ENCODE peak calls at places on chromosome 11, in six cellular contexts. L is A549, T is GM12878, M is endothelial cell of umbilical vein, H is K562, B is HepG2. S is an unnamed sample.

GRCh38 chr11:117826832-117827231 is 2.3 kb upstream of the FXYD2 start:
- DNase-seq in T (no peak), B (no peak), M (no peak), H (no peak), L (no peak), S (no peak)

GRCh38 chr11:1233351-1234053 is 10.6 kb downstream of the MUC5B start:
- DNase-seq in T (no peak), H (no peak), L (no peak), B (no peak), M (no peak), S (no peak)

GRCh38 chr11:73729594-73730206 is 31.2 kb downstream of the RAB6A start:
- DNase-seq in T (no peak), L (peak), M (no peak), B (peak), H (peak), S (peak)

GRCh38 chr11:26109658-26110393 is 222.1 kb upstream of the ANO3 start:
- DNase-seq in L (no peak), T (no peak), B (no peak), H (no peak), M (no peak), S (no peak)

GRCh38 chr11:132347156-132348090 is 977.0 kb downstream of the NTM start:
- DNase-seq in B (no peak), H (no peak), L (no peak), M (no peak), T (no peak), S (no peak)

GRCh38 chr11:108929241-108929640 is 264.4 kb downstream of the DDX10 start:
- DNase-seq in L (peak), H (no peak), B (peak), M (peak), T (no peak), S (no peak)

GRCh38 chr11:12474871-12475270 is 97.5 kb downstream of the PARVA start:
- DNase-seq in M (no peak), T (no peak), L (no peak), H (peak), B (no peak), S (no peak)

GRCh38 chr11:12623869-12624268 is 50.4 kb upstream of the TEAD1 start:
- DNase-seq in M (no peak), H (no peak), T (no peak), L (no peak), B (no peak), S (no peak)

GRCh38 chr11:9601041-9601875 is 27.8 kb downstream of the WEE1 start:
- DNase-seq in L (no peak), B (no peak), T (peak), M (no peak), H (no peak), S (peak)

GRCh38 chr11:130145975-130146776 is 13.4 kb upstream of the ST14 start:
- DNase-seq in M (peak), B (peak), T (no peak), H (no peak), L (peak), S (no peak)

GRCh38 chr11:30758946-30759501 is 172.9 kb upstream of the MPPED2 start:
- DNase-seq in L (no peak), H (no peak), T (no peak), M (peak), B (no peak), S (no peak)

GRCh38 chr11:86803136-86803535 is 2.8 kb downstream of the PRSS23 start:
- DNase-seq in B (no peak), H (no peak), M (no peak), L (no peak), T (no peak), S (no peak)

GRCh38 chr11:85960678-85961077 is 105.5 kb downstream of the CCDC83 start:
- DNase-seq in T (no peak), B (no peak), M (no peak), H (no peak), L (no peak), S (no peak)

GRCh38 chr11:11842426-11843008 is 745 bp downstream of the USP47 start:
- DNase-seq in L (peak), M (peak), T (peak), B (peak), H (peak), S (peak)

GRCh38 chr11:11416917-11417316 is 63.9 kb upstream of the CSNK2A3 start:
- DNase-seq in B (no peak), L (peak), M (no peak), T (no peak), H (no peak), S (peak)

GRCh38 chr11:64786308-64786707 is 8.0 kb upstream of the SF1 start:
- DNase-seq in H (no peak), B (no peak), T (no peak), M (no peak), L (no peak), S (no peak)

GRCh38 chr11:68050371-68050841 is 11.6 kb downstream of the TCIRG1 start:
- DNase-seq in B (no peak), T (no peak), H (no peak), L (no peak), M (no peak), S (no peak)
- TF ChIP-seq CTCF in B (no peak), T (no peak), H (no peak), L (no peak), M (no peak), S (no peak)

GRCh38 chr11:47924184-47924671 is 56.1 kb upstream of the PTPRJ start:
- DNase-seq in L (peak), T (no peak), B (peak), M (peak), H (no peak), S (no peak)
- TF ChIP-seq MYC in L (no peak), T (no peak), B (no peak), M (no peak), H (no peak), S (no peak)

GRCh38 chr11:110531056-110531756 is 101.5 kb downstream of the FDX1 start:
- DNase-seq in T (no peak), L (no peak), H (no peak), B (no peak), M (no peak), S (no peak)

GRCh38 chr11:110525883-110526282 is 96.1 kb downstream of the FDX1 start:
- DNase-seq in T (peak), M (no peak), B (no peak), L (no peak), H (no peak), S (no peak)

GRCh38 chr11:110527146-110527545 is 97.4 kb downstream of the FDX1 start:
- DNase-seq in B (no peak), T (no peak), L (no peak), H (no peak), M (no peak), S (no peak)

GRCh38 chr11:110526323-110526722 is 96.6 kb downstream of the FDX1 start:
- DNase-seq in L (no peak), T (peak), B (no peak), M (no peak), H (no peak), S (no peak)

DNA sequence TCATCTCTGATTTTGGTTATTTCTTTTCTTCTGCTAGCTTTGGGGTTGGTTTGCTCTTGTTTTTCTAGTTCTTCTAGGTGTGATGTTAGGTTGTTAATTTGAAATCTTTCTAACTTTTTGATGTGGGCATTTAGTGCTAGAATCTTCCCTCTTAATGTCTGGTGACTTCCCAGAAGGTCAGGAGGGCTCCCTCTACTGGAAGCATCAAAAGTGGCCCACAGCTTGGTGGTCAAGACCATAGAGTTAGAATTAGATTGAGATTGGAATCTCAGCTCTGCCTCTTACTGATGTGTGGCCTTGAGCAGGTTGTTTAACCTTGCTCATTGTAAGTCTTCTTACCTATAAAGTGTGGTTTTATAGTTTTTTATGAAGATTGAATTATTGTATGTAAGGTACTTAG is 99.3 kb downstream of the FDX1 start:
- DNase-seq in M (no peak), T (no peak), L (no peak), H (peak), B (peak), S (peak)
- TF ChIP-seq CTCF in M (peak), T (peak), L (peak), H (peak), B (peak), S (peak)

DNA sequence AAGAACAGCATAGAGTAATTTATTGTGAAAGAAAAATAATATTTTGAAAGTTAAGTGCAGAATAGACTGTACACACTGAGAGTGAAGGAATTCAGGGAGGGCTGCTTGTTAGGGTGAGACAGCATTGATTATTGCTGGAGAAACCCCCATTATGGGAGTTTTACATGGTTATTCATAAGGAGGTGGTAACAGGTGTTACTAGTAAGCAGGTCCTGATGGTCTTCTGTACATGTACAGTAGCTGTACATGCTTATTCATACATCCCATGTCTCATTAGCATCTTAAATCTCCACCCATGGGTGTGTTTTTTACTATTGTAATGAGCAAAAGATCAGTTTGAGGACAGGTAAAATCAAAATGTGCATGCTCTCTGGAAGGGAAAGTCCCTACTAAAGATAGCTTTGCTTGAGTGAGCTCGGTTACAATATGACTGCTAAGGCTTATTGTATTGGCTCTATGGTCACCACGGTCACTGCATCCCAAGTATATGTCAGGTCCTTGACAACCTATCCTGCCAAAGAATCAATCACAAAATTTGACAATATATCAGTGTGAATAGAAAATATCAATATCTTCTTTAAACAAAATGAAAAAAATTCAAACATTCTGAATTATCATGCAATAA is 6.2 kb downstream of the KDM4F start:
- DNase-seq in L (no peak), M (no peak), B (no peak), H (no peak), T (no peak), S (no peak)
- TF ChIP-seq MYC in L (no peak), M (no peak), B (no peak), H (no peak), T (no peak), S (no peak)

DNA sequence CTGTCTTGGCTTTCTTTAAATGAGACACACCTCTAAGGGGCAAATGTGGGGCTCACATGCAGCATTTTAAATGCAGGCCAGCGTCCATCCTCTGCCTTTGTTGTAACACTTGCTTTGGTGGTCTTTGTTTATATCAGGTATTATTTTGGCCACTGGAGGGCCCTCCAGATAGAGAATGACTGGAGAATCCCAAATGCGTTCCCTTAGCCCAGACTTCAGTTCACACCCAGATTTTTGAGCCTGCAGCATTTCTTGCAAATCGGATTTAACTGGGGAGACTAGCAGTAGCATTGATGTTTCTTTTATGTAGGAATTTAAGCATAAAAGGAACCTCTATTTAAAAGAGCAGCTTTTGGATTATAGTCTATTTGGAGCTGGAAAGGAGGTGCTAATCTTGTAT is 200.2 kb upstream of the SORL1-AS1 start:
- DNase-seq in T (no peak), L (no peak), H (no peak), M (peak), B (no peak), S (no peak)
- TF ChIP-seq CTCF in T (peak), L (no peak), H (no peak), M (peak), B (peak), S (no peak)

DNA sequence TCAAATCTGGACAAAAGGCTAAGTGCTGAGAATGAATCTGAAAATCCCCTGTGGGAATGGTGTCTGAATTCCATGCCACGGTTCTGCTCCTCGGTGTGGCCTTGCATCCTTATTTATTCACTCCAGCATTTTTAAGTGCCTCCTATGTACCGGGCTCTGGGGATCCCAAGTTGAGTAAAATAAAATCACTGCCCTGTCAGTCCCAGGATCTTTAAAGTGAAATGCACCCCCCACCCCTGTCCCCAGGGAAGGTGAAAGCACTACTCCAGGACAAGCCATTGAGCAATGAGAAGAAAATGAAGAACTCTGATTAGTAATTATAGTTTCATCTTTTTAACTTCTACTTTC is 3.3 kb downstream of the LGR4 start:
- DNase-seq in T (no peak), M (no peak), B (no peak), H (no peak), L (no peak), S (no peak)
- TF ChIP-seq MYC in T (no peak), M (no peak), B (no peak), H (no peak), L (no peak), S (no peak)

GRCh38 chr11:2383823-2384722 is 7.0 kb downstream of the CD81 start:
- DNase-seq in M (no peak), T (peak), B (no peak), L (no peak), H (peak), S (no peak)

GRCh38 chr11:2381494-2382128 is 4.5 kb downstream of the CD81 start:
- DNase-seq in H (no peak), B (no peak), M (no peak), T (no peak), L (no peak), S (no peak)

GRCh38 chr11:2384723-2385041 is 7.6 kb downstream of the CD81 start:
- DNase-seq in L (no peak), B (no peak), M (no peak), T (no peak), H (no peak), S (no peak)

GRCh38 chr11:2382129-2382517 is 5.0 kb downstream of the CD81 start:
- DNase-seq in L (no peak), B (no peak), H (no peak), M (no peak), T (no peak), S (no peak)

GRCh38 chr11:2382927-2383822 is 6.1 kb downstream of the CD81 start:
- DNase-seq in H (no peak), B (no peak), M (peak), L (no peak), T (no peak), S (peak)
- TF ChIP-seq CTCF in H (no peak), B (no peak), M (no peak), L (no peak), T (no peak), S (no peak)

DNA sequence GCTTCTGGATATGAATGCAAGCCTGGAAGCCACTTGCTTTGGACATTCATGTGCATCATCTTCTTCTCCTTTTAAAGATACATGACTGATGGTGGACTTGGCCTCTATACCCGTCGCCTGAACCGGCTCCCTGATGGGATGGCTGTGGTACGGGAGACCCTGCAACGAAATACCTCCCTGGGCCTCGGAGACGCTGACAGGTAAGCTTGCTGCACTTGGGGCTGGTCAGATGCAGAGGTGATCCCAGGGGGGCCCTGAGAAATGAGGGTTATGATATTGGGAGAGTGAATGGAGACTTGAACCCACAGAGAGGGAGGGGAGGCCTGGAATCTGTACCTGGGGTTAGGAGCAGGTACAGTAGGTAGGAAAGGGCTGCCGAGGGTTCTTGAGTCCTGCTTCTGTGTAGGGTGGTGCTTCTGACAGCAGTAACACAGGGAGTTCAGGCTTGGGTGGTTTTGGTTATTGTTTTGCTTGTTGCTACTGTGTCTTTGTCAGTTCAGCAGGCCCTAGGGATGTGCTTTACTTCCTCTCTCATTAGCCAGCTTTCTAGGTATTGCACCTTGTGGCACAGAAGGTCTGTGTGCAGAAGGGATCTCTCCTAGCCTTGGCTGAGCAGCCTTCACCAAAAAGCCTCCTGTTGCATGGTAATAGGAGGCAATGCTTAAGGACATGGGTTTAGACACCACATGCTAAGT is 176.1 kb downstream of the DBX1 start:
- DNase-seq in H (no peak), T (no peak), M (no peak), L (no peak), B (no peak), S (no peak)
- TF ChIP-seq MYC in H (no peak), T (no peak), M (no peak), L (no peak), B (no peak), S (no peak)

S was measured in NB4.